ENCODE peak calls at places on chromosomes 16 and 17, in five cellular contexts. F is T-helper 1 cell, K is HCEC 1CT, R is NCI-H446, E is glutamatergic neuron. V is an unnamed sample.
A peak's percentile ranks its signal among the peaks of the same experiment; 100 is the strongest.

GRCh38 chr16:85275533-85276249 is 163.4 kb upstream of the CIBAR2 start:
- DNase-seq in F (peak; percentile 29), K (peak; percentile 28), R (no peak), E (peak; percentile 95), V (peak; percentile 15)

GRCh38 chr16:56357765-56358322 is 67.5 kb downstream of the AMFR start:
- DNase-seq in F (no peak), K (no peak), R (no peak), E (peak; percentile 18), V (no peak)

GRCh38 chr17:44961921-44962350 is 6.2 kb downstream of the C1QL1 start:
- DNase-seq in F (no peak), K (no peak), R (no peak), E (no peak), V (no peak)

GRCh38 chr17:60147553-60148241 is 2.1 kb upstream of the CA4 start:
- DNase-seq in F (no peak), K (no peak), R (no peak), E (no peak), V (no peak)

GRCh38 chr17:53765609-53766008 is 57.1 kb upstream of the KIF2B start:
- DNase-seq in F (no peak), K (peak; percentile 11), R (no peak), E (no peak), V (no peak)

GRCh38 chr17:44907696-44908470 is 7.4 kb downstream of the GFAP start:
- DNase-seq in F (no peak), K (no peak), R (no peak), E (no peak), V (no peak)

GRCh38 chr16:5002699-5003143 is 31.0 kb downstream of the NAGPA start:
- DNase-seq in F (no peak), K (no peak), R (no peak), E (no peak), V (no peak)

GRCh38 chr17:910503-911194 is 68.9 kb downstream of the NXN start:
- DNase-seq in F (no peak), K (no peak), R (no peak), E (no peak), V (peak; percentile 57)

GRCh38 chr16:797120-797420 is 3.5 kb downstream of the GNG13 start:
- DNase-seq in F (no peak), K (no peak), R (no peak), E (no peak), V (no peak)

GRCh38 chr17:75099881-75100595 is 9.7 kb upstream of the ARMC7 start:
- DNase-seq in F (no peak), K (no peak), R (no peak), E (no peak), V (no peak)